ENCODE peak calls at places on chromosomes 7 and 10, in nine cellular contexts. Z, X, P, Y, A, B, J, V and H are unnamed samples.

GRCh38 chr10:30587522-30588031 is 42.0 kb downstream of the LYZL2 start:
- DNase-seq in B (no peak), J (no peak), Z (no peak), A (no peak), V (peak), X (peak), Y (no peak), P (no peak), H (no peak)

GRCh38 chr10:9301554-9301953 is 1247.1 kb downstream of the GATA3 start:
- DNase-seq in X (no peak), P (no peak), Y (no peak), V (no peak), J (no peak), Z (no peak), B (no peak), A (no peak), H (no peak)

GRCh38 chr10:101646369-101646768 is 48.6 kb downstream of the FBXW4 start:
- DNase-seq in Y (no peak), J (no peak), X (peak), B (no peak), A (no peak), V (no peak), Z (no peak), P (no peak), H (no peak)

GRCh38 chr7:37352974-37353948 is 95.4 kb downstream of the ELMO1 start:
- DNase-seq in Y (peak), V (no peak), A (no peak), B (no peak), X (no peak), J (peak), Z (no peak), P (peak), H (no peak)

GRCh38 chr10:75181073-75181472 is 29.5 kb upstream of the VDAC2 start:
- DNase-seq in B (no peak), Z (no peak), P (no peak), Y (no peak), X (no peak), V (no peak), J (no peak), A (no peak), H (no peak)

GRCh38 chr10:14554091-14554842 is 220.4 kb downstream of the FAM107B start:
- DNase-seq in X (no peak), Y (no peak), V (peak), P (no peak), B (no peak), Z (no peak), J (no peak), A (no peak), H (no peak)

GRCh38 chr7:52088008-52088787 is 771.6 kb upstream of the COBL start:
- DNase-seq in Z (no peak), B (no peak), J (no peak), Y (no peak), P (no peak), V (no peak), X (no peak), A (no peak), H (no peak)

GRCh38 chr7:116407165-116407564 is 92.4 kb upstream of the CAV2 start:
- DNase-seq in P (no peak), X (no peak), Y (no peak), J (no peak), V (no peak), A (no peak), Z (no peak), B (no peak), H (no peak)

GRCh38 chr7:64651632-64652165 is 14.2 kb upstream of the ZNF107 start:
- DNase-seq in V (no peak), B (no peak), P (no peak), Y (no peak), X (no peak), J (no peak), A (no peak), Z (no peak), H (no peak)

GRCh38 chr10:27947513-27947912 is 51.4 kb downstream of the ODAD2 start:
- DNase-seq in X (no peak), V (no peak), B (no peak), A (no peak), J (no peak), Z (no peak), P (no peak), Y (no peak), H (no peak)

GRCh38 chr7:23470290-23471089 is at the start of gene IGF2BP3:
- DNase-seq in V (peak), J (peak), X (no peak), P (peak), B (peak), Y (peak), A (peak), Z (peak), H (peak)

GRCh38 chr10:28243923-28244322 is 58.9 kb downstream of the MPP7 start:
- DNase-seq in J (no peak), Z (no peak), V (no peak), X (no peak), B (no peak), Y (no peak), P (no peak), A (no peak), H (no peak)

GRCh38 chr10:124005991-124006392 is 87.4 kb downstream of the CHST15 start:
- DNase-seq in B (no peak), P (no peak), V (no peak), Y (peak), A (no peak), J (no peak), Z (peak), X (no peak), H (peak)

GRCh38 chr7:101093907-101094306 is 8.6 kb downstream of the TRIM56 start:
- DNase-seq in B (no peak), A (no peak), X (no peak), P (peak), J (peak), Z (no peak), Y (no peak), V (peak), H (peak)